ENCODE peak calls at places on chromosomes 7 and 10, in eight cellular contexts. One of them, this sample, is unnamed.

GRCh38 chr7:38310601-38311057 is 37.2 kb upstream of the TARP start:
- DNase-seq in ovary: peak
- DNase-seq in gastrocnemius medialis: no peak
- DNase-seq in HCT116: no peak
- DNase-seq in uterus: peak
- DNase-seq in HepG2: no peak
- DNase-seq in prostate gland: no peak
- DNase-seq in stomach: peak
- DNase-seq in this sample: no peak

GRCh38 chr10:117964528-117964927 is 82.2 kb downstream of the RAB11FIP2 start:
- DNase-seq in uterus: no peak
- DNase-seq in HepG2: no peak
- DNase-seq in HCT116: no peak
- DNase-seq in prostate gland: no peak
- DNase-seq in ovary: no peak
- DNase-seq in stomach: no peak
- DNase-seq in gastrocnemius medialis: no peak
- DNase-seq in this sample: no peak

GRCh38 chr7:142100634-142101033 is 10.9 kb upstream of the MGAM2 start:
- DNase-seq in gastrocnemius medialis: no peak
- DNase-seq in prostate gland: no peak
- DNase-seq in HCT116: no peak
- DNase-seq in uterus: no peak
- DNase-seq in stomach: no peak
- DNase-seq in HepG2: no peak
- DNase-seq in ovary: no peak
- DNase-seq in this sample: no peak

GRCh38 chr10:20085115-20085514 is 268.9 kb downstream of the PLXDC2 start:
- DNase-seq in HepG2: no peak
- DNase-seq in uterus: no peak
- DNase-seq in stomach: no peak
- DNase-seq in gastrocnemius medialis: no peak
- DNase-seq in prostate gland: no peak
- DNase-seq in ovary: no peak
- DNase-seq in HCT116: no peak
- DNase-seq in this sample: no peak

GRCh38 chr7:141551080-141551772 is at the start of gene AGK:
- DNase-seq in uterus: peak
- DNase-seq in ovary: peak
- DNase-seq in stomach: peak
- DNase-seq in HepG2: peak
- DNase-seq in prostate gland: peak
- DNase-seq in HCT116: peak
- DNase-seq in gastrocnemius medialis: peak
- DNase-seq in this sample: peak

GRCh38 chr7:3673524-3673923 is 372.5 kb downstream of the SDK1 start:
- DNase-seq in HepG2: peak
- DNase-seq in gastrocnemius medialis: no peak
- DNase-seq in prostate gland: peak
- DNase-seq in stomach: peak
- DNase-seq in HCT116: no peak
- DNase-seq in ovary: no peak
- DNase-seq in uterus: no peak
- DNase-seq in this sample: peak

GRCh38 chr7:69840248-69840647 is 242.0 kb downstream of the AUTS2 start:
- DNase-seq in HepG2: no peak
- DNase-seq in gastrocnemius medialis: no peak
- DNase-seq in ovary: no peak
- DNase-seq in uterus: no peak
- DNase-seq in prostate gland: no peak
- DNase-seq in HCT116: no peak
- DNase-seq in stomach: no peak
- DNase-seq in this sample: no peak

GRCh38 chr10:127897177-127897576 is 4.4 kb upstream of the CLRN3 start:
- DNase-seq in ovary: no peak
- DNase-seq in uterus: no peak
- DNase-seq in stomach: no peak
- DNase-seq in prostate gland: no peak
- DNase-seq in HCT116: no peak
- DNase-seq in HepG2: no peak
- DNase-seq in gastrocnemius medialis: no peak
- DNase-seq in this sample: no peak

GRCh38 chr10:21260060-21260792 is 265.3 kb downstream of the SKIDA1 start:
- DNase-seq in HepG2: no peak
- DNase-seq in prostate gland: no peak
- DNase-seq in stomach: no peak
- DNase-seq in ovary: peak
- DNase-seq in gastrocnemius medialis: no peak
- DNase-seq in uterus: peak
- DNase-seq in HCT116: no peak
- DNase-seq in this sample: no peak

GRCh38 chr10:98917828-98918227 is 317.8 kb downstream of the HPSE2 start:
- DNase-seq in HepG2: no peak
- DNase-seq in gastrocnemius medialis: no peak
- DNase-seq in uterus: no peak
- DNase-seq in prostate gland: no peak
- DNase-seq in HCT116: no peak
- DNase-seq in stomach: no peak
- DNase-seq in ovary: no peak
- DNase-seq in this sample: no peak

DNA sequence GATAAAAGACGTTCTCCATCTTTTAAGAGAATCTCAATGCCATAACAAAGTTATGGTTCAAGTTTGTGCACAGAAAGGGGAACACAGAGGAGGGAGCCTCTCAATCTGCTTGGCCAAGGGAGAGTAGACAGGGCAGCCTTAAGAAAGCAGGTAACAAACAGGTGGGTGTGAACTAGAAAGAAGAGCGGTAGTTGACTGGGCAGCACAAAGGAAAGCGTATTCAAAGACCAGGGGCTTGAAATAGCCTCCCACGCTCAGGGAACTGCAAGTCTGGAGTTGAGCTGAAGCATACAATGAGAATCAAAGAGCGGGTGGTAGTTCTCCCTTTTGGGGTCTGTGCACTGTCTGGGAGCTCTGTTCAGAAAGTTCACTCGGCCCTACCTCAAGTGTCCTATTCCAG is 18.9 kb upstream of the MACC1 start:
- DNase-seq in stomach: no peak
- DNase-seq in uterus: no peak
- DNase-seq in ovary: no peak
- DNase-seq in HepG2: no peak
- DNase-seq in HCT116: no peak
- DNase-seq in gastrocnemius medialis: no peak
- DNase-seq in prostate gland: no peak
- DNase-seq in this sample: no peak
- TF ChIP-seq POLR2A in stomach: no peak
- TF ChIP-seq POLR2A in uterus: no peak
- TF ChIP-seq POLR2A in ovary: no peak
- TF ChIP-seq POLR2A in HepG2: no peak
- TF ChIP-seq POLR2A in HCT116: no peak
- TF ChIP-seq POLR2A in gastrocnemius medialis: no peak
- TF ChIP-seq POLR2A in prostate gland: no peak
- TF ChIP-seq POLR2A in this sample: no peak

DNA sequence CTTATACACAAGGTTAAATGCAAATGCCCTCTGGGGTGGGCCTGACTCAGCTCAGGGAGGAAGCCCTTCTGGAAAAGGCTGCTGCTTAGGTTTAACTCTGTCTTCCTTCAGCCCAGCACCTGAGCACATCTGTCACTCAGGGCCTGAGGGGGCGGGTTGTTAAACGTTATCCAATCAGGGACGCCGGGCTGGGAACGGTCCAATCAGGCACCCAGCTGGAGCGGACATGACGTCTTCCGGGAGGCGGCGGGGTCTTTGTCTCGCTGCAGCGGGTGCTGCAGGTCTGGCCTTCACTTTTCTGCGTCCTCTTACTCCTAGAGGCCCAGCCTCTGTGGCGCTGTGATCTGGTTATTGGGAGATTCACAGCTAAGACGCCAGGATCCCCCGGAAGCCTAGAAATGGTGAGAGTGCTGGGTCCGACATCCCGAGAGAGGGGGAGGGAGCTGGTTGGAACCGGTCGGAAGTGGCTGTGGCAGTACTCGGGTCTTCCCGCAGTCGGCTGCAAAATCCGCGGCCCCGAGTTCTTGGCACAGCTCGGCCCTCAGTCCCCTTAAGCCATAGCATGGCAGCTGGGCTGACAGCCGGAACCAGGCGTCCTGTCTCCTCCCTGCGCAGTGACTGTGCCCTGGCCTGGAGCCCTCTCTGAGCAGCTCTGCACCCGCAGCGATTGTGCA is at the start of gene ZNF138:
- DNase-seq in HCT116: peak
- DNase-seq in HepG2: peak
- DNase-seq in uterus: peak
- DNase-seq in prostate gland: peak
- DNase-seq in ovary: peak
- DNase-seq in gastrocnemius medialis: peak
- DNase-seq in stomach: peak
- DNase-seq in this sample: peak
- TF ChIP-seq POLR2A in HCT116: peak
- TF ChIP-seq POLR2A in HepG2: peak
- TF ChIP-seq POLR2A in uterus: peak
- TF ChIP-seq POLR2A in prostate gland: peak
- TF ChIP-seq POLR2A in ovary: peak
- TF ChIP-seq POLR2A in gastrocnemius medialis: peak
- TF ChIP-seq POLR2A in stomach: no peak
- TF ChIP-seq POLR2A in this sample: peak

GRCh38 chr7:134705716-134706115 is 59.1 kb downstream of the BPGM start:
- DNase-seq in HCT116: no peak
- DNase-seq in gastrocnemius medialis: no peak
- DNase-seq in uterus: no peak
- DNase-seq in prostate gland: no peak
- DNase-seq in stomach: no peak
- DNase-seq in HepG2: no peak
- DNase-seq in ovary: no peak
- DNase-seq in this sample: no peak
- TF ChIP-seq POLR2A in HCT116: no peak
- TF ChIP-seq POLR2A in gastrocnemius medialis: no peak
- TF ChIP-seq POLR2A in uterus: no peak
- TF ChIP-seq POLR2A in prostate gland: no peak
- TF ChIP-seq POLR2A in stomach: no peak
- TF ChIP-seq POLR2A in HepG2: no peak
- TF ChIP-seq POLR2A in ovary: no peak
- TF ChIP-seq POLR2A in this sample: no peak

GRCh38 chr10:92699518-92700272 is 9.9 kb downstream of the HHEX start:
- DNase-seq in stomach: no peak
- DNase-seq in ovary: no peak
- DNase-seq in HCT116: no peak
- DNase-seq in uterus: no peak
- DNase-seq in HepG2: no peak
- DNase-seq in prostate gland: no peak
- DNase-seq in gastrocnemius medialis: no peak
- DNase-seq in this sample: peak

GRCh38 chr10:92699193-92699517 is 9.4 kb downstream of the HHEX start:
- DNase-seq in HepG2: no peak
- DNase-seq in stomach: no peak
- DNase-seq in prostate gland: no peak
- DNase-seq in uterus: no peak
- DNase-seq in HCT116: no peak
- DNase-seq in gastrocnemius medialis: no peak
- DNase-seq in ovary: no peak
- DNase-seq in this sample: no peak

GRCh38 chr10:92695679-92696605 is 6.2 kb downstream of the HHEX start:
- DNase-seq in gastrocnemius medialis: no peak
- DNase-seq in stomach: no peak
- DNase-seq in prostate gland: no peak
- DNase-seq in uterus: no peak
- DNase-seq in ovary: peak
- DNase-seq in HCT116: no peak
- DNase-seq in HepG2: no peak
- DNase-seq in this sample: no peak

GRCh38 chr10:92697663-92698511 is 8.1 kb downstream of the HHEX start:
- DNase-seq in stomach: no peak
- DNase-seq in HepG2: peak
- DNase-seq in gastrocnemius medialis: no peak
- DNase-seq in HCT116: no peak
- DNase-seq in prostate gland: no peak
- DNase-seq in uterus: no peak
- DNase-seq in ovary: no peak
- DNase-seq in this sample: no peak

DNA sequence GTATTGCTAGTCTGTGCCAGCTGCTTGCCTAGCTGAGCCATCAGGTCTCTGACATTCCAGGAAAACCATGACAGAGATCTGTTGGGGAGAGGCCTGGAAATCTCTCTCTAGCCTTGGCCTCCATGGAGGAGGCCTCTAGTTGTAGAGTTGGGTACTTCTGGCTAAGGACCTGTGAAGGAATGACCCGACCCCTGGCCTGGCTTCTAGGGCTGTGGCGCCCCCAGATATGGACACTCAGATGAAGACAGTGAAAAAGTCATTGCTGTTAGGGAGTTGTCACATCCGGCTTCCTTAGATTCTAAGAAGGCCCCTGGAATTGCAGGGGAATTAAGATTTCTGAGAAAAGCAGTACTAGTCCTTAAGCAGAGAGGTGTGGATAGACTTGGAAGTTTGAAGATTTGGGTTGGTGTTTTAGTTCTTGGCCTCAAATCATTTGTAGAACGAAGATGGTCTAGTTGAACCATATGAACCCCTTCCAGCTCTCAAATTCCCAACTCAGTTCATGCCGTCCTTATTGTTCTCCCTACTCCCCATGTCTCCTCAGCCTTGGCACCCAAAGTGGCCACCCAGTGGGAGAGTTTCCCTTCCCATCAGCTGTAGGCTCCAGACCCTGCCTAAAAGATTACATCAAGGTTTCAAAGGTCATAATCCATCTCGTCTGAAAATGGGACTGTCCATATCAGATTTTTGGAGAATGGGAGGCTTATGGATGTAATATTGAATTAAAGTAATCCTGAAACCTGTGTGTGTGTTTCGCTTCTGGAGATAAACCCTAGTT is 7.0 kb downstream of the HHEX start:
- DNase-seq in gastrocnemius medialis: no peak
- DNase-seq in HCT116: no peak
- DNase-seq in prostate gland: no peak
- DNase-seq in stomach: no peak
- DNase-seq in HepG2: peak
- DNase-seq in uterus: no peak
- DNase-seq in ovary: no peak
- DNase-seq in this sample: no peak
- TF ChIP-seq POLR2A in gastrocnemius medialis: no peak
- TF ChIP-seq POLR2A in HCT116: no peak
- TF ChIP-seq POLR2A in prostate gland: no peak
- TF ChIP-seq POLR2A in stomach: no peak
- TF ChIP-seq POLR2A in HepG2: peak
- TF ChIP-seq POLR2A in uterus: no peak
- TF ChIP-seq POLR2A in ovary: no peak
- TF ChIP-seq POLR2A in this sample: no peak

GRCh38 chr7:138748666-138749065 is 47.5 kb upstream of the SVOPL start:
- DNase-seq in uterus: no peak
- DNase-seq in ovary: no peak
- DNase-seq in prostate gland: no peak
- DNase-seq in stomach: no peak
- DNase-seq in HCT116: no peak
- DNase-seq in gastrocnemius medialis: no peak
- DNase-seq in HepG2: no peak
- DNase-seq in this sample: no peak
- TF ChIP-seq POLR2A in uterus: no peak
- TF ChIP-seq POLR2A in ovary: no peak
- TF ChIP-seq POLR2A in prostate gland: no peak
- TF ChIP-seq POLR2A in stomach: no peak
- TF ChIP-seq POLR2A in HCT116: no peak
- TF ChIP-seq POLR2A in gastrocnemius medialis: no peak
- TF ChIP-seq POLR2A in HepG2: no peak
- TF ChIP-seq POLR2A in this sample: no peak

This sample was measured in erythroblast.